ENCODE peak calls at places on chromosomes 3 and 15, in five cellular contexts. One of them, this sample, is unnamed.

GRCh38 chr3:149547413-149547812 is 72.9 kb downstream of the TM4SF4 start:
- DNase-seq in endothelial cell: no peak
- DNase-seq in foreskin fibroblast: no peak
- DNase-seq in cardiac muscle cell: peak
- DNase-seq in heart right ventricle: peak
- DNase-seq in this sample: no peak

GRCh38 chr15:63052961-63053698 is 10.6 kb downstream of the TPM1 start:
- DNase-seq in endothelial cell: no peak
- DNase-seq in foreskin fibroblast: peak
- DNase-seq in cardiac muscle cell: peak
- DNase-seq in heart right ventricle: peak
- DNase-seq in this sample: no peak

GRCh38 chr15:66963710-66964109 is 101.7 kb upstream of the SMAD3 start:
- DNase-seq in endothelial cell: no peak
- DNase-seq in foreskin fibroblast: peak
- DNase-seq in cardiac muscle cell: no peak
- DNase-seq in heart right ventricle: no peak
- DNase-seq in this sample: no peak

GRCh38 chr3:81752604-81753003 is 8.8 kb downstream of the GBE1 start:
- DNase-seq in endothelial cell: no peak
- DNase-seq in foreskin fibroblast: no peak
- DNase-seq in cardiac muscle cell: no peak
- DNase-seq in heart right ventricle: no peak
- DNase-seq in this sample: no peak

GRCh38 chr15:87645723-87646122 is 610.8 kb downstream of the NTRK3 start:
- DNase-seq in endothelial cell: no peak
- DNase-seq in foreskin fibroblast: no peak
- DNase-seq in cardiac muscle cell: no peak
- DNase-seq in heart right ventricle: no peak
- DNase-seq in this sample: no peak

GRCh38 chr3:103927896-103928295 is 1438.8 kb upstream of the ALCAM start:
- DNase-seq in endothelial cell: no peak
- DNase-seq in foreskin fibroblast: no peak
- DNase-seq in cardiac muscle cell: no peak
- DNase-seq in heart right ventricle: no peak
- DNase-seq in this sample: no peak

GRCh38 chr15:25796395-25796794 is 66.7 kb downstream of the ATP10A start:
- DNase-seq in endothelial cell: no peak
- DNase-seq in foreskin fibroblast: no peak
- DNase-seq in cardiac muscle cell: no peak
- DNase-seq in heart right ventricle: no peak
- DNase-seq in this sample: no peak

GRCh38 chr3:189355481-189356201 is 183.9 kb downstream of the TPRG1 start:
- DNase-seq in endothelial cell: no peak
- DNase-seq in foreskin fibroblast: peak
- DNase-seq in cardiac muscle cell: peak
- DNase-seq in heart right ventricle: no peak
- DNase-seq in this sample: no peak

GRCh38 chr3:66035763-66036477 is 2.8 kb downstream of the MAGI1 start:
- DNase-seq in endothelial cell: no peak
- DNase-seq in foreskin fibroblast: no peak
- DNase-seq in cardiac muscle cell: peak
- DNase-seq in heart right ventricle: no peak
- DNase-seq in this sample: no peak

GRCh38 chr3:118817748-118818165 is 216.9 kb downstream of the IGSF11 start:
- DNase-seq in endothelial cell: peak
- DNase-seq in foreskin fibroblast: peak
- DNase-seq in cardiac muscle cell: peak
- DNase-seq in heart right ventricle: no peak
- DNase-seq in this sample: no peak

GRCh38 chr3:114452176-114452744 is 158.4 kb downstream of the TIGIT start:
- DNase-seq in endothelial cell: no peak
- DNase-seq in foreskin fibroblast: no peak
- DNase-seq in cardiac muscle cell: no peak
- DNase-seq in heart right ventricle: no peak
- DNase-seq in this sample: no peak

GRCh38 chr3:62835594-62836236 is 39.5 kb downstream of the CADPS start:
- DNase-seq in endothelial cell: no peak
- DNase-seq in foreskin fibroblast: no peak
- DNase-seq in cardiac muscle cell: no peak
- DNase-seq in heart right ventricle: no peak
- DNase-seq in this sample: no peak

GRCh38 chr3:13280856-13281656 is 139.1 kb downstream of the NUP210 start:
- DNase-seq in endothelial cell: no peak
- DNase-seq in foreskin fibroblast: no peak
- DNase-seq in cardiac muscle cell: no peak
- DNase-seq in heart right ventricle: peak
- DNase-seq in this sample: no peak

GRCh38 chr3:9327578-9327977 is 35.3 kb upstream of the THUMPD3 start:
- DNase-seq in endothelial cell: no peak
- DNase-seq in foreskin fibroblast: no peak
- DNase-seq in cardiac muscle cell: no peak
- DNase-seq in heart right ventricle: no peak
- DNase-seq in this sample: no peak

GRCh38 chr15:56038015-56038414 is 44.6 kb upstream of the NEDD4 start:
- DNase-seq in endothelial cell: no peak
- DNase-seq in foreskin fibroblast: peak
- DNase-seq in cardiac muscle cell: peak
- DNase-seq in heart right ventricle: no peak
- DNase-seq in this sample: no peak

GRCh38 chr3:81765425-81765824 is 4.0 kb upstream of the GBE1 start:
- DNase-seq in endothelial cell: no peak
- DNase-seq in foreskin fibroblast: no peak
- DNase-seq in cardiac muscle cell: no peak
- DNase-seq in heart right ventricle: no peak
- DNase-seq in this sample: no peak

GRCh38 chr3:172869356-172869755 is 118.8 kb downstream of the ECT2 start:
- DNase-seq in endothelial cell: no peak
- DNase-seq in foreskin fibroblast: peak
- DNase-seq in cardiac muscle cell: peak
- DNase-seq in heart right ventricle: no peak
- DNase-seq in this sample: no peak

GRCh38 chr3:100875239-100875638 is 118.0 kb downstream of the ABI3BP start:
- DNase-seq in endothelial cell: no peak
- DNase-seq in foreskin fibroblast: peak
- DNase-seq in cardiac muscle cell: peak
- DNase-seq in heart right ventricle: peak
- DNase-seq in this sample: peak

GRCh38 chr3:130894873-130895330 is 1.0 kb downstream of the ATP2C1 start:
- DNase-seq in endothelial cell: no peak
- DNase-seq in foreskin fibroblast: no peak
- DNase-seq in cardiac muscle cell: peak
- DNase-seq in heart right ventricle: no peak
- DNase-seq in this sample: no peak

GRCh38 chr3:150547045-150547753 is 612 bp downstream of the EIF2A start:
- DNase-seq in endothelial cell: no peak
- DNase-seq in foreskin fibroblast: no peak
- DNase-seq in cardiac muscle cell: peak
- DNase-seq in heart right ventricle: no peak
- DNase-seq in this sample: no peak

GRCh38 chr3:128319107-128319506 is 147.6 kb downstream of the DNAJB8 start:
- DNase-seq in endothelial cell: no peak
- DNase-seq in foreskin fibroblast: no peak
- DNase-seq in cardiac muscle cell: no peak
- DNase-seq in heart right ventricle: no peak
- DNase-seq in this sample: no peak

GRCh38 chr15:87477759-87478687 is 778.5 kb downstream of the NTRK3 start:
- DNase-seq in endothelial cell: no peak
- DNase-seq in foreskin fibroblast: peak
- DNase-seq in cardiac muscle cell: peak
- DNase-seq in heart right ventricle: peak
- DNase-seq in this sample: peak

GRCh38 chr3:151903501-151903991 is 30.1 kb downstream of the SUCNR1 start:
- DNase-seq in endothelial cell: no peak
- DNase-seq in foreskin fibroblast: peak
- DNase-seq in cardiac muscle cell: peak
- DNase-seq in heart right ventricle: no peak
- DNase-seq in this sample: no peak

GRCh38 chr3:51354172-51354571 is 30.9 kb upstream of the MANF start:
- DNase-seq in endothelial cell: no peak
- DNase-seq in foreskin fibroblast: no peak
- DNase-seq in cardiac muscle cell: no peak
- DNase-seq in heart right ventricle: no peak
- DNase-seq in this sample: no peak

GRCh38 chr15:99953886-99954285 is 220.6 kb upstream of the LYSMD4 start:
- DNase-seq in endothelial cell: no peak
- DNase-seq in foreskin fibroblast: no peak
- DNase-seq in cardiac muscle cell: no peak
- DNase-seq in heart right ventricle: no peak
- DNase-seq in this sample: no peak

GRCh38 chr3:12444582-12445468 is 39.5 kb upstream of the TSEN2 start:
- DNase-seq in endothelial cell: no peak
- DNase-seq in foreskin fibroblast: no peak
- DNase-seq in cardiac muscle cell: peak
- DNase-seq in heart right ventricle: no peak
- DNase-seq in this sample: no peak

GRCh38 chr3:29279276-29279675 is 1.6 kb upstream of the RBMS3 start:
- DNase-seq in endothelial cell: no peak
- DNase-seq in foreskin fibroblast: no peak
- DNase-seq in cardiac muscle cell: no peak
- DNase-seq in heart right ventricle: no peak
- DNase-seq in this sample: no peak

GRCh38 chr15:83708328-83708727 is 54.4 kb downstream of the ADAMTSL3 start:
- DNase-seq in endothelial cell: no peak
- DNase-seq in foreskin fibroblast: no peak
- DNase-seq in cardiac muscle cell: no peak
- DNase-seq in heart right ventricle: no peak
- DNase-seq in this sample: no peak

GRCh38 chr3:51953445-51953844 is 1.7 kb upstream of the GPR62 start:
- DNase-seq in endothelial cell: no peak
- DNase-seq in foreskin fibroblast: peak
- DNase-seq in cardiac muscle cell: peak
- DNase-seq in heart right ventricle: no peak
- DNase-seq in this sample: no peak

GRCh38 chr3:10432156-10432845 is 73.1 kb downstream of the ATP2B2 start:
- DNase-seq in endothelial cell: no peak
- DNase-seq in foreskin fibroblast: no peak
- DNase-seq in cardiac muscle cell: no peak
- DNase-seq in heart right ventricle: no peak
- DNase-seq in this sample: no peak

GRCh38 chr3:165638066-165638465 is 199.2 kb downstream of the BCHE start:
- DNase-seq in endothelial cell: no peak
- DNase-seq in foreskin fibroblast: no peak
- DNase-seq in cardiac muscle cell: no peak
- DNase-seq in heart right ventricle: no peak
- DNase-seq in this sample: no peak

GRCh38 chr3:42053476-42053875 is 37.7 kb upstream of the TRAK1 start:
- DNase-seq in endothelial cell: no peak
- DNase-seq in foreskin fibroblast: no peak
- DNase-seq in cardiac muscle cell: no peak
- DNase-seq in heart right ventricle: peak
- DNase-seq in this sample: no peak

GRCh38 chr3:149466192-149466591 is 8.3 kb upstream of the TM4SF4 start:
- DNase-seq in endothelial cell: no peak
- DNase-seq in foreskin fibroblast: peak
- DNase-seq in cardiac muscle cell: peak
- DNase-seq in heart right ventricle: peak
- DNase-seq in this sample: no peak

GRCh38 chr15:40334541-40334940 is 6.2 kb downstream of the CCDC9B start:
- DNase-seq in endothelial cell: no peak
- DNase-seq in foreskin fibroblast: no peak
- DNase-seq in cardiac muscle cell: no peak
- DNase-seq in heart right ventricle: no peak
- DNase-seq in this sample: no peak

GRCh38 chr3:127676921-127677351 is 4.2 kb downstream of the ABTB1 start:
- DNase-seq in endothelial cell: no peak
- DNase-seq in foreskin fibroblast: no peak
- DNase-seq in cardiac muscle cell: no peak
- DNase-seq in heart right ventricle: no peak
- DNase-seq in this sample: peak

GRCh38 chr3:37542286-37542685 is 319.4 kb upstream of the CTDSPL start:
- DNase-seq in endothelial cell: no peak
- DNase-seq in foreskin fibroblast: no peak
- DNase-seq in cardiac muscle cell: no peak
- DNase-seq in heart right ventricle: no peak
- DNase-seq in this sample: no peak

GRCh38 chr3:44624696-44625528 is at the start of gene ZNF197:
- DNase-seq in endothelial cell: peak
- DNase-seq in foreskin fibroblast: peak
- DNase-seq in cardiac muscle cell: peak
- DNase-seq in heart right ventricle: peak
- DNase-seq in this sample: peak
- TF ChIP-seq CTCF in endothelial cell: no peak
- TF ChIP-seq CTCF in foreskin fibroblast: no peak
- TF ChIP-seq CTCF in cardiac muscle cell: no peak
- TF ChIP-seq CTCF in heart right ventricle: peak
- TF ChIP-seq CTCF in this sample: no peak

GRCh38 chr3:47250309-47251060 is 32.1 kb downstream of the KIF9 start:
- DNase-seq in endothelial cell: peak
- DNase-seq in foreskin fibroblast: peak
- DNase-seq in cardiac muscle cell: peak
- DNase-seq in heart right ventricle: peak
- DNase-seq in this sample: no peak
- TF ChIP-seq CTCF in endothelial cell: no peak
- TF ChIP-seq CTCF in foreskin fibroblast: peak
- TF ChIP-seq CTCF in cardiac muscle cell: peak
- TF ChIP-seq CTCF in heart right ventricle: peak
- TF ChIP-seq CTCF in this sample: no peak

GRCh38 chr15:49877117-49877860 is 241.7 kb downstream of the ATP8B4 start:
- DNase-seq in endothelial cell: no peak
- DNase-seq in foreskin fibroblast: peak
- DNase-seq in cardiac muscle cell: peak
- DNase-seq in heart right ventricle: no peak
- DNase-seq in this sample: no peak
- TF ChIP-seq CTCF in endothelial cell: no peak
- TF ChIP-seq CTCF in foreskin fibroblast: no peak
- TF ChIP-seq CTCF in cardiac muscle cell: no peak
- TF ChIP-seq CTCF in heart right ventricle: no peak
- TF ChIP-seq CTCF in this sample: no peak

GRCh38 chr3:69020424-69020823 is 6.9 kb upstream of the EOGT start:
- DNase-seq in endothelial cell: no peak
- DNase-seq in foreskin fibroblast: no peak
- DNase-seq in cardiac muscle cell: no peak
- DNase-seq in heart right ventricle: no peak
- DNase-seq in this sample: no peak
- TF ChIP-seq CTCF in endothelial cell: peak
- TF ChIP-seq CTCF in foreskin fibroblast: peak
- TF ChIP-seq CTCF in cardiac muscle cell: peak
- TF ChIP-seq CTCF in heart right ventricle: peak
- TF ChIP-seq CTCF in this sample: no peak

DNA sequence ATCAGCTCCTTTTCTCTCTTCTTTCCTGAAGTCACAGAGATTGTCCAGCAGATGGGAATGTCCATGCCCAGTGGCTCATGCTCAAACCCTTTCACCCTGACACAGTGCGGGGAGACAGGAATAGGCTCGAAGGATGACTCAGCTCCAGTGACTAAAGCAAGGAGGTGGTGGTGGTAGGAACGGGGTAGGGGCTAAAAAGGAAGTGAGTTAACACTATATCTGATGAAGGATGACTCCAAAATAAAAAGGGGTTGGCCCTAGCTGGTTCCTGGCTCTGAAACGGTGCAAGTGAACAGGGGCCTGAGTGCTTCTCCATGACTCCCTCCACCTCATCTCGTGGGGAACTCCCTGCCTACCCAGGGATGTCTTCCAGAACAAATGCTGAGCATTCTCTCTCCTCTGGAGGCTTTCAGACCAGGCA is 167.4 kb upstream of the LPP start:
- DNase-seq in endothelial cell: no peak
- DNase-seq in foreskin fibroblast: peak
- DNase-seq in cardiac muscle cell: peak
- DNase-seq in heart right ventricle: no peak
- DNase-seq in this sample: no peak
- TF ChIP-seq CTCF in endothelial cell: no peak
- TF ChIP-seq CTCF in foreskin fibroblast: no peak
- TF ChIP-seq CTCF in cardiac muscle cell: no peak
- TF ChIP-seq CTCF in heart right ventricle: no peak
- TF ChIP-seq CTCF in this sample: no peak

GRCh38 chr15:41377978-41378377 is 24.3 kb downstream of the NDUFAF1 start:
- DNase-seq in endothelial cell: no peak
- DNase-seq in foreskin fibroblast: no peak
- DNase-seq in cardiac muscle cell: no peak
- DNase-seq in heart right ventricle: no peak
- DNase-seq in this sample: no peak
- TF ChIP-seq CTCF in endothelial cell: no peak
- TF ChIP-seq CTCF in foreskin fibroblast: no peak
- TF ChIP-seq CTCF in cardiac muscle cell: no peak
- TF ChIP-seq CTCF in heart right ventricle: no peak
- TF ChIP-seq CTCF in this sample: no peak

This sample was measured in omental fat pad.